ENCODE peak calls at places on chromosomes 7 and 10, in four cellular contexts. One of them, this sample, is unnamed.
A peak's percentile ranks its signal among the peaks of the same experiment; 100 is the strongest.

GRCh38 chr7:27073066-27073465 is 22.7 kb downstream of the HOXA1 start:
- DNase-seq in A673: no peak
- DNase-seq in iPS DF 6.9: no peak
- DNase-seq in right lobe of liver: no peak
- DNase-seq in this sample: no peak

GRCh38 chr7:92682324-92682723 is 92.1 kb upstream of the FAM133B start:
- DNase-seq in A673: no peak
- DNase-seq in iPS DF 6.9: no peak
- DNase-seq in right lobe of liver: no peak
- DNase-seq in this sample: no peak

GRCh38 chr7:121547341-121548092 is 151.4 kb upstream of the FAM3C start:
- DNase-seq in A673: peak; percentile 72
- DNase-seq in iPS DF 6.9: peak; percentile 22
- DNase-seq in right lobe of liver: no peak
- DNase-seq in this sample: peak; percentile 72

GRCh38 chr7:128904381-128905197 is 5.9 kb downstream of the KCP start:
- DNase-seq in A673: peak; percentile 76
- DNase-seq in iPS DF 6.9: no peak
- DNase-seq in right lobe of liver: no peak
- DNase-seq in this sample: peak; percentile 69

GRCh38 chr7:105127179-105127578 is 113.2 kb downstream of the KMT2E start:
- DNase-seq in A673: no peak
- DNase-seq in iPS DF 6.9: no peak
- DNase-seq in right lobe of liver: no peak
- DNase-seq in this sample: no peak

GRCh38 chr7:124765401-124766352 is at the start of gene GPR37:
- DNase-seq in A673: peak; percentile 72
- DNase-seq in iPS DF 6.9: peak; percentile 52
- DNase-seq in right lobe of liver: peak; percentile 87
- DNase-seq in this sample: peak; percentile 58

GRCh38 chr7:151313857-151314256 is 27.8 kb upstream of the NUB1 start:
- DNase-seq in A673: peak; percentile 19
- DNase-seq in iPS DF 6.9: no peak
- DNase-seq in right lobe of liver: no peak
- DNase-seq in this sample: no peak

GRCh38 chr10:4034907-4035581 is 250.0 kb upstream of the KLF6 start:
- DNase-seq in A673: no peak
- DNase-seq in iPS DF 6.9: no peak
- DNase-seq in right lobe of liver: no peak
- DNase-seq in this sample: no peak

GRCh38 chr10:124239666-124240065 is 146.3 kb upstream of the CHST15 start:
- DNase-seq in A673: no peak
- DNase-seq in iPS DF 6.9: no peak
- DNase-seq in right lobe of liver: no peak
- DNase-seq in this sample: no peak

GRCh38 chr10:44958196-44958896 is 1.3 kb upstream of the RASSF4 start:
- DNase-seq in A673: no peak
- DNase-seq in iPS DF 6.9: no peak
- DNase-seq in right lobe of liver: no peak
- DNase-seq in this sample: peak; percentile 58

GRCh38 chr10:130053561-130053960 is 57.1 kb downstream of the C10orf143 start:
- DNase-seq in A673: peak; percentile 43
- DNase-seq in iPS DF 6.9: no peak
- DNase-seq in right lobe of liver: no peak
- DNase-seq in this sample: no peak

GRCh38 chr7:29859491-29860180 is 53.3 kb downstream of the WIPF3 start:
- DNase-seq in A673: peak; percentile 21
- DNase-seq in iPS DF 6.9: no peak
- DNase-seq in right lobe of liver: no peak
- DNase-seq in this sample: peak; percentile 54

GRCh38 chr7:29858080-29858951 is 52.0 kb downstream of the WIPF3 start:
- DNase-seq in A673: peak; percentile 21
- DNase-seq in iPS DF 6.9: no peak
- DNase-seq in right lobe of liver: no peak
- DNase-seq in this sample: no peak

GRCh38 chr7:29854257-29854938 is 48.1 kb downstream of the WIPF3 start:
- DNase-seq in A673: peak; percentile 41
- DNase-seq in iPS DF 6.9: peak; percentile 18
- DNase-seq in right lobe of liver: no peak
- DNase-seq in this sample: peak; percentile 75

GRCh38 chr7:29859089-29859488 is 52.8 kb downstream of the WIPF3 start:
- DNase-seq in A673: no peak
- DNase-seq in iPS DF 6.9: no peak
- DNase-seq in right lobe of liver: no peak
- DNase-seq in this sample: no peak

GRCh38 chr7:29857654-29858053 is 51.3 kb downstream of the WIPF3 start:
- DNase-seq in A673: no peak
- DNase-seq in iPS DF 6.9: no peak
- DNase-seq in right lobe of liver: no peak
- DNase-seq in this sample: no peak
- H3K27ac ChIP-seq in A673: no peak overlapping the region
- H3K27ac ChIP-seq in iPS DF 6.9: no peak overlapping the region
- H3K27ac ChIP-seq in right lobe of liver: no peak overlapping the region
- H3K27ac ChIP-seq in this sample: no peak overlapping the region

GRCh38 chr7:130062246-130062645 is 8.1 kb upstream of the KLHDC10 start:
- DNase-seq in A673: no peak
- DNase-seq in iPS DF 6.9: no peak
- DNase-seq in right lobe of liver: no peak
- DNase-seq in this sample: no peak
- H3K9me3 ChIP-seq in A673: no peaks in the 10 kb centered on the region
- H3K9me3 ChIP-seq in iPS DF 6.9: no peaks in the 10 kb centered on the region
- H3K9me3 ChIP-seq in right lobe of liver: no peaks in the 10 kb centered on the region
- H3K9me3 ChIP-seq in this sample: no peaks in the 10 kb centered on the region

GRCh38 chr10:43043773-43044394 is 33.0 kb upstream of the RET start:
- DNase-seq in A673: peak; percentile 23
- DNase-seq in iPS DF 6.9: no peak
- DNase-seq in right lobe of liver: peak; percentile 14
- DNase-seq in this sample: no peak
- H3K27ac ChIP-seq in A673: peak overlapping the region; percentile 82
- H3K27ac ChIP-seq in iPS DF 6.9: no peak overlapping the region
- H3K27ac ChIP-seq in right lobe of liver: no peak overlapping the region
- H3K27ac ChIP-seq in this sample: no peak overlapping the region

GRCh38 chr7:3021825-3022224 is 21.8 kb downstream of the CARD11 start:
- DNase-seq in A673: no peak
- DNase-seq in iPS DF 6.9: no peak
- DNase-seq in right lobe of liver: no peak
- DNase-seq in this sample: no peak
- H3K9me3 ChIP-seq in A673: peaks cover 13% of the 10 kb centered on the region
- H3K9me3 ChIP-seq in iPS DF 6.9: no peaks in the 10 kb centered on the region
- H3K9me3 ChIP-seq in right lobe of liver: no peaks in the 10 kb centered on the region
- H3K9me3 ChIP-seq in this sample: no peaks in the 10 kb centered on the region

DNA sequence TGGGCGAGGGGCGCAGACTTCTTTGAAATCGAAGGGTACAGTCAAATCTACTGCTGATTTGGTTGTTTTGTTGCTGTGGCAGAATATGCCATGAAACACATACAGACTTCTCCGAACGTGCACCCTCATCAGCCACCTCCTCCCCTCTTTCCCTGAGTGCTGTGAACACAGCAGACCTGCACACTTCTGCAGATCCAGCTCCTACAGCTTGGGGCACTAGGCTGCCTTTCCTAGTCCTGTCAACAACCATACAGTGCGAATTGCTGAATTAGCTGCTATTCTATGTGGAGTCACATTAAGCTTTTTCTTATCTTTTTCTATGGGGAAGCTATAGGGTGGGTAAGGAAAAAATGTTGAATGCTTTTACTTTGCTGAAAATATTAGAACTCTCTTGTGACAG is 57.5 kb downstream of the COL17A1 start:
- DNase-seq in A673: peak; percentile 35
- DNase-seq in iPS DF 6.9: peak; percentile 27
- DNase-seq in right lobe of liver: no peak
- DNase-seq in this sample: peak; percentile 48
- H3K27ac ChIP-seq in A673: no peak overlapping the region
- H3K27ac ChIP-seq in iPS DF 6.9: no peak overlapping the region
- H3K27ac ChIP-seq in right lobe of liver: no peak overlapping the region
- H3K27ac ChIP-seq in this sample: peak overlapping the region; percentile 61

GRCh38 chr10:133555521-133555920 is 9.9 kb downstream of the SYCE1 start:
- DNase-seq in A673: no peak
- DNase-seq in iPS DF 6.9: no peak
- DNase-seq in right lobe of liver: no peak
- DNase-seq in this sample: no peak

GRCh38 chr10:133564816-133565215 is 567 bp downstream of the SYCE1 start:
- DNase-seq in A673: no peak
- DNase-seq in iPS DF 6.9: no peak
- DNase-seq in right lobe of liver: no peak
- DNase-seq in this sample: no peak

GRCh38 chr10:133554600-133554999 is 10.8 kb downstream of the SYCE1 start:
- DNase-seq in A673: no peak
- DNase-seq in iPS DF 6.9: no peak
- DNase-seq in right lobe of liver: no peak
- DNase-seq in this sample: no peak

DNA sequence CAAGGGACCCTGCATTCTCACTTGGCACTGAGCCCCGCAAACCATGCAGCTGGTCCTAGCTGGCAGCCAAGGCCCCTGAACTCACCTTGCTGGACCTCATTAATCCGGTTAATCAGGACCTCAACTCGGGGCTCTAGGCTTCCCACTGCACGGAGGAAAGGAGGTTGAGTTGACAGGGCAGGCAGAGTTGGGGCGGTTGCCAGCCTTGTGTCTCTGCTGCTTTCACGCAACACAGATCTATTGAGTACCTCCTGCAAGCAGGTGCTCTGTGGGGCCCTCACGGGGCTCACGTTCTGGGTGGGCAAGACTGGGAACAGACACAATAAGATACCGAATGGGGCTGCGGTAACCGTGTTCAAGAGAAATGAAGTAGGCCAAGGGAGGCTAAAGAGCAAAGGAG is 6.2 kb downstream of the SYCE1 start:
- DNase-seq in A673: no peak
- DNase-seq in iPS DF 6.9: no peak
- DNase-seq in right lobe of liver: no peak
- DNase-seq in this sample: no peak
- H3K9me3 ChIP-seq in A673: no peaks in the 10 kb centered on the region
- H3K9me3 ChIP-seq in iPS DF 6.9: peaks cover 32% of the 10 kb centered on the region
- H3K9me3 ChIP-seq in right lobe of liver: no peaks in the 10 kb centered on the region
- H3K9me3 ChIP-seq in this sample: no peaks in the 10 kb centered on the region

GRCh38 chr10:71980181-71981023 is 16.2 kb downstream of the CHST3 start:
- DNase-seq in A673: no peak
- DNase-seq in iPS DF 6.9: no peak
- DNase-seq in right lobe of liver: no peak
- DNase-seq in this sample: no peak
- H3K27ac ChIP-seq in A673: peak overlapping the region; percentile 37
- H3K27ac ChIP-seq in iPS DF 6.9: no peak overlapping the region
- H3K27ac ChIP-seq in right lobe of liver: no peak overlapping the region
- H3K27ac ChIP-seq in this sample: peak overlapping the region; percentile 14